ENCODE peak calls at places on chromosomes 16 and 17, in nine cellular contexts. C, L, O, A, U, W, Q, X and T are unnamed samples.

GRCh38 chr17:77045441-77046041 is 95.2 kb upstream of the SEC14L1 start:
- DNase-seq in C (no peak), L (peak; percentile 7), O (no peak), A (no peak), U (no peak), W (no peak), Q (peak; percentile 96), X (no peak), T (peak; percentile 46)

GRCh38 chr17:57271821-57272220 is 15.5 kb downstream of the MSI2 start:
- DNase-seq in C (no peak), L (no peak), O (no peak), A (no peak), U (no peak), W (no peak), Q (no peak), X (no peak), T (no peak)

GRCh38 chr16:86048221-86048620 is 149.3 kb downstream of the IRF8 start:
- DNase-seq in C (no peak), L (no peak), O (no peak), A (no peak), U (peak; percentile 3), W (no peak), Q (no peak), X (no peak), T (no peak)

GRCh38 chr17:14755002-14755401 is 454.1 kb downstream of the HS3ST3B1 start:
- DNase-seq in C (no peak), L (peak; percentile 54), O (peak; percentile 12), A (no peak), U (no peak), W (no peak), Q (peak; percentile 43), X (no peak), T (peak; percentile 44)

GRCh38 chr16:46638947-46639925 is 18.1 kb upstream of the SHCBP1 start:
- DNase-seq in C (no peak), L (peak; percentile 73), O (no peak), A (no peak), U (no peak), W (no peak), Q (peak; percentile 55), X (peak; percentile 24), T (peak; percentile 45)

GRCh38 chr17:7045492-7046126 is 1.7 kb upstream of the SLC16A11 start:
- DNase-seq in C (peak; percentile 67), L (peak; percentile 87), O (peak; percentile 90), A (no peak), U (peak; percentile 63), W (peak; percentile 76), Q (peak; percentile 64), X (peak; percentile 93), T (peak; percentile 81)

GRCh38 chr17:63082273-63082861 is 116.3 kb downstream of the TANC2 start:
- DNase-seq in C (peak; percentile 1), L (peak; percentile 58), O (peak; percentile 57), A (no peak), U (no peak), W (no peak), Q (peak; percentile 5), X (peak; percentile 75), T (peak; percentile 42)

GRCh38 chr16:72992142-72992601 is 55.8 kb downstream of the ZFHX3 start:
- DNase-seq in C (no peak), L (no peak), O (peak; percentile 32), A (no peak), U (no peak), W (no peak), Q (no peak), X (no peak), T (no peak)

GRCh38 chr17:58666858-58667267 is 25.0 kb downstream of the TEX14 start:
- DNase-seq in C (no peak), L (peak; percentile 79), O (peak; percentile 73), A (peak; percentile 71), U (peak; percentile 85), W (peak; percentile 72), Q (no peak), X (peak; percentile 95), T (peak; percentile 4)

GRCh38 chr17:42310281-42311156 is 22.2 kb downstream of the STAT5A start:
- DNase-seq in C (no peak), L (no peak), O (no peak), A (no peak), U (no peak), W (no peak), Q (no peak), X (no peak), T (no peak)

GRCh38 chr17:39212841-39213480 is 12.8 kb downstream of the STAC2 start:
- DNase-seq in C (no peak), L (no peak), O (no peak), A (no peak), U (peak; percentile 35), W (no peak), Q (no peak), X (no peak), T (no peak)

GRCh38 chr17:69949931-69950330 is 125.1 kb upstream of the KCNJ16 start:
- DNase-seq in C (no peak), L (peak; percentile 7), O (peak; percentile 61), A (no peak), U (no peak), W (no peak), Q (no peak), X (no peak), T (no peak)

GRCh38 chr17:77995146-77995852 is 36.8 kb downstream of the TNRC6C start:
- DNase-seq in C (no peak), L (no peak), O (no peak), A (no peak), U (no peak), W (no peak), Q (no peak), X (no peak), T (peak; percentile 5)

GRCh38 chr17:57580055-57580739 is 164.9 kb downstream of the CCDC182 start:
- DNase-seq in C (no peak), L (no peak), O (no peak), A (no peak), U (no peak), W (no peak), Q (no peak), X (no peak), T (no peak)

GRCh38 chr16:88068476-88069396 is 117.5 kb downstream of the BANP start:
- DNase-seq in C (no peak), L (no peak), O (no peak), A (no peak), U (no peak), W (no peak), Q (no peak), X (no peak), T (no peak)
- TF ChIP-seq CTCF in C (no peak), L (no peak), O (no peak), A (no peak), U (no peak), W (no peak), Q (no peak), X (no peak), T (no peak)

DNA sequence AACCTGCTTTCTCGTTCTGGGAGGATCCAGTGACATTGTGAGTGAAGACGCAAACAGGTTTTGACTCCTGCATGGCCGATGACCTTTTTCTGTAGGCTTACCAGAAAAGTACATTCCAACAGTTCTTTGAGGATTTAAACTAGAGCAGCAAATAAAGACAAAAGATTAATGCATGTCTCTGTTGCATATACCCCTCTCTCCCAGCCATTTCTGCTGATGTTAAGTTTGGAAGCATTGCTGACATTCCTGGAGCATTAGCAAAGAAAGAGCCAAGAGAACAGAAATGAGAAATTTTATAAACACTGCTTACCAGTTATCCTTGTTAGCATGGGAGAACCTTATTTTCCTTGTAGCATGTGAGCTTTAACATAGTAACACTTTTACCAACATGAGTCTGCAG is 49.3 kb downstream of the SIAH1 start:
- DNase-seq in C (peak; percentile 81), L (peak; percentile 91), O (peak; percentile 87), A (no peak), U (no peak), W (no peak), Q (no peak), X (peak; percentile 57), T (peak; percentile 73)
- H3K4me3 ChIP-seq in C (no peak overlapping the region), L (no peak overlapping the region), O (no peak overlapping the region), A (no peak overlapping the region), U (no peak overlapping the region), W (no peak overlapping the region), Q (no peak overlapping the region), X (no peak overlapping the region), T (no peak overlapping the region)

GRCh38 chr17:51430581-51430980 is 170.2 kb downstream of the UTP18 start:
- DNase-seq in C (no peak), L (no peak), O (no peak), A (no peak), U (no peak), W (no peak), Q (no peak), X (no peak), T (no peak)

GRCh38 chr17:51434434-51435170 is 174.3 kb downstream of the UTP18 start:
- DNase-seq in C (no peak), L (no peak), O (no peak), A (no peak), U (no peak), W (no peak), Q (peak; percentile 72), X (no peak), T (no peak)

GRCh38 chr17:51439395-51440229 is 179.3 kb downstream of the UTP18 start:
- DNase-seq in C (no peak), L (no peak), O (no peak), A (no peak), U (no peak), W (no peak), Q (peak; percentile 24), X (peak; percentile 15), T (no peak)

GRCh38 chr17:51435171-51435552 is 174.8 kb downstream of the UTP18 start:
- DNase-seq in C (no peak), L (no peak), O (no peak), A (no peak), U (no peak), W (no peak), Q (no peak), X (no peak), T (no peak)

DNA sequence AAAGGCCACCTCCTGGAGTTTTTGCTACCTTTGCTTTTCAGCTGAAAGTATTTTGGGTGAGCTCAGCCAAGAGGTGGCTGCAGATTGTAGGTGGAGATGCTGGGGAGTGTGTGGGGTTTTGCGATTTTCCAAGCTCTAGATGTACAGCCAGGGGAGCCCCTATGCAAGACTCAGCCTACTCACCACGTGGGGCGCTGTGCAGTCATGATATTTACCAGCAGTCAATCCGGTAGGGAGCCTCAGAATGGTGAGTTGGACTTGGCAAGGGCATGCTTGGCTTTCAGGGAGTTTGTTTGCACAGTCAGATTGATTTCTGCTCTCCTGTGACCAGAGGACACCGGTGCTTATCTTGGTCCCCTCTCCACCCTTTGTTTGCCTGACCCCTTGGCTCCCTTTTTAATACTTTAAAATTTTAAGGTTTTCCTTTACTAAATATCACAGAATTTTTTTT is 175.3 kb downstream of the UTP18 start:
- DNase-seq in C (no peak), L (peak; percentile 4), O (no peak), A (no peak), U (peak; percentile 48), W (peak; percentile 91), Q (no peak), X (peak; percentile 14), T (peak; percentile 3)
- TF ChIP-seq CTCF in C (peak; percentile 40), L (peak; percentile 14), O (no peak), A (no peak), U (no peak), W (peak; percentile 66), Q (peak; percentile 38), X (peak; percentile 22), T (peak; percentile 17)

DNA sequence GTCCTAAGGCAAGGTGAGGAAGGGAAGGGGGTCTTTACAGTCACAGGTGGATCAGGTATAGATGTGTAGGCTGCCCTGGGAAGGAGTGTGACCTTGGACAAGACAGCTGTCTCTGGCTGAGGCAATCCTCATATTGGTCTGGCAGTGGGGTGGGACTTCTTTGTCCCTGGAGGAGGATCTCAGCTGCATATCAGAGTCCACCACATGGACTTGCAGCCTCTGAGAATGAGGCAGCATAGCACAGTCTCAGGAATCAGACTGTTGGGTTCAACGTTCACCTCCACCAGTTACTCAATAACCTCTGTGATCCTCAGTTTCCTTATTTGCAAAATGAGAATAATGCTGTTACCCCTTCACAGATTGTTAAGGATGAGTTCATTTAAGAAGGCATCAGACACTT is 33.4 kb downstream of the ACSM2A start:
- DNase-seq in C (no peak), L (no peak), O (no peak), A (no peak), U (no peak), W (no peak), Q (no peak), X (no peak), T (no peak)
- H3K4me3 ChIP-seq in C (no peak overlapping the region), L (no peak overlapping the region), O (no peak overlapping the region), A (no peak overlapping the region), U (no peak overlapping the region), W (no peak overlapping the region), Q (no peak overlapping the region), X (no peak overlapping the region), T (no peak overlapping the region)